ENCODE peak calls at places on chromosome 16, in six cellular contexts. One of them, this sample, is unnamed.

GRCh38 chr16:18013863-18014262 is 322.7 kb downstream of the NPIPA8 start:
- DNase-seq in foreskin fibroblast: no peak
- DNase-seq in stimulated activated effector memory CD8-positive, alpha-beta T cell treated with anti-CD3 and anti-CD28 coated beads, Interleukin-12 subunit alpha, Interleukin-12 subunit beta, amount 100 ng/mL, for 72 hours: no peak
- DNase-seq in trophoblast cell: no peak
- DNase-seq in activated T-cell treated with anti-CD3 and anti-CD28 coated beads, Interleukin-2, amount 50 U/mL, for 1 hour: no peak
- DNase-seq in A549: no peak
- DNase-seq in this sample: no peak

GRCh38 chr16:68885321-68885720 is 42.0 kb downstream of the TANGO6 start:
- DNase-seq in stimulated activated effector memory CD8-positive, alpha-beta T cell treated with anti-CD3 and anti-CD28 coated beads, Interleukin-12 subunit alpha, Interleukin-12 subunit beta, amount 100 ng/mL, for 72 hours: no peak
- DNase-seq in activated T-cell treated with anti-CD3 and anti-CD28 coated beads, Interleukin-2, amount 50 U/mL, for 1 hour: no peak
- DNase-seq in A549: no peak
- DNase-seq in foreskin fibroblast: no peak
- DNase-seq in trophoblast cell: no peak
- DNase-seq in this sample: no peak

GRCh38 chr16:89378947-89379771 is 111.2 kb downstream of the ANKRD11 start:
- DNase-seq in foreskin fibroblast: no peak
- DNase-seq in stimulated activated effector memory CD8-positive, alpha-beta T cell treated with anti-CD3 and anti-CD28 coated beads, Interleukin-12 subunit alpha, Interleukin-12 subunit beta, amount 100 ng/mL, for 72 hours: no peak
- DNase-seq in activated T-cell treated with anti-CD3 and anti-CD28 coated beads, Interleukin-2, amount 50 U/mL, for 1 hour: no peak
- DNase-seq in trophoblast cell: no peak
- DNase-seq in A549: no peak
- DNase-seq in this sample: no peak

GRCh38 chr16:81275795-81276194 is 37.3 kb downstream of the BCO1 start:
- DNase-seq in foreskin fibroblast: no peak
- DNase-seq in stimulated activated effector memory CD8-positive, alpha-beta T cell treated with anti-CD3 and anti-CD28 coated beads, Interleukin-12 subunit alpha, Interleukin-12 subunit beta, amount 100 ng/mL, for 72 hours: no peak
- DNase-seq in A549: no peak
- DNase-seq in trophoblast cell: no peak
- DNase-seq in activated T-cell treated with anti-CD3 and anti-CD28 coated beads, Interleukin-2, amount 50 U/mL, for 1 hour: no peak
- DNase-seq in this sample: no peak

GRCh38 chr16:29876578-29877249 is 13.7 kb upstream of the CDIPT start:
- DNase-seq in A549: no peak
- DNase-seq in activated T-cell treated with anti-CD3 and anti-CD28 coated beads, Interleukin-2, amount 50 U/mL, for 1 hour: peak; percentile 55
- DNase-seq in stimulated activated effector memory CD8-positive, alpha-beta T cell treated with anti-CD3 and anti-CD28 coated beads, Interleukin-12 subunit alpha, Interleukin-12 subunit beta, amount 100 ng/mL, for 72 hours: peak; percentile 58
- DNase-seq in foreskin fibroblast: no peak
- DNase-seq in trophoblast cell: peak; percentile 18
- DNase-seq in this sample: no peak

GRCh38 chr16:48282636-48283263 is 35.4 kb upstream of the ABCC11 start:
- DNase-seq in stimulated activated effector memory CD8-positive, alpha-beta T cell treated with anti-CD3 and anti-CD28 coated beads, Interleukin-12 subunit alpha, Interleukin-12 subunit beta, amount 100 ng/mL, for 72 hours: no peak
- DNase-seq in trophoblast cell: no peak
- DNase-seq in foreskin fibroblast: no peak
- DNase-seq in A549: no peak
- DNase-seq in activated T-cell treated with anti-CD3 and anti-CD28 coated beads, Interleukin-2, amount 50 U/mL, for 1 hour: no peak
- DNase-seq in this sample: no peak

GRCh38 chr16:49504626-49505025 is 131.0 kb downstream of the C16orf78 start:
- DNase-seq in activated T-cell treated with anti-CD3 and anti-CD28 coated beads, Interleukin-2, amount 50 U/mL, for 1 hour: no peak
- DNase-seq in A549: no peak
- DNase-seq in foreskin fibroblast: no peak
- DNase-seq in stimulated activated effector memory CD8-positive, alpha-beta T cell treated with anti-CD3 and anti-CD28 coated beads, Interleukin-12 subunit alpha, Interleukin-12 subunit beta, amount 100 ng/mL, for 72 hours: no peak
- DNase-seq in trophoblast cell: no peak
- DNase-seq in this sample: no peak

GRCh38 chr16:81694494-81695285 is 84.4 kb upstream of the PLCG2 start:
- DNase-seq in foreskin fibroblast: no peak
- DNase-seq in trophoblast cell: no peak
- DNase-seq in A549: no peak
- DNase-seq in stimulated activated effector memory CD8-positive, alpha-beta T cell treated with anti-CD3 and anti-CD28 coated beads, Interleukin-12 subunit alpha, Interleukin-12 subunit beta, amount 100 ng/mL, for 72 hours: no peak
- DNase-seq in activated T-cell treated with anti-CD3 and anti-CD28 coated beads, Interleukin-2, amount 50 U/mL, for 1 hour: no peak
- DNase-seq in this sample: peak; percentile 24

GRCh38 chr16:57578521-57579360 is 36.3 kb downstream of the ADGRG5 start:
- DNase-seq in stimulated activated effector memory CD8-positive, alpha-beta T cell treated with anti-CD3 and anti-CD28 coated beads, Interleukin-12 subunit alpha, Interleukin-12 subunit beta, amount 100 ng/mL, for 72 hours: peak; percentile 52
- DNase-seq in activated T-cell treated with anti-CD3 and anti-CD28 coated beads, Interleukin-2, amount 50 U/mL, for 1 hour: no peak
- DNase-seq in A549: no peak
- DNase-seq in foreskin fibroblast: no peak
- DNase-seq in trophoblast cell: no peak
- DNase-seq in this sample: no peak

GRCh38 chr16:62022688-62023087 is 13.6 kb downstream of the CDH8 start:
- DNase-seq in stimulated activated effector memory CD8-positive, alpha-beta T cell treated with anti-CD3 and anti-CD28 coated beads, Interleukin-12 subunit alpha, Interleukin-12 subunit beta, amount 100 ng/mL, for 72 hours: no peak
- DNase-seq in foreskin fibroblast: no peak
- DNase-seq in trophoblast cell: no peak
- DNase-seq in activated T-cell treated with anti-CD3 and anti-CD28 coated beads, Interleukin-2, amount 50 U/mL, for 1 hour: no peak
- DNase-seq in A549: no peak
- DNase-seq in this sample: no peak

GRCh38 chr16:75383141-75383540 is 50.2 kb downstream of the CFDP1 start:
- DNase-seq in foreskin fibroblast: no peak
- DNase-seq in stimulated activated effector memory CD8-positive, alpha-beta T cell treated with anti-CD3 and anti-CD28 coated beads, Interleukin-12 subunit alpha, Interleukin-12 subunit beta, amount 100 ng/mL, for 72 hours: no peak
- DNase-seq in activated T-cell treated with anti-CD3 and anti-CD28 coated beads, Interleukin-2, amount 50 U/mL, for 1 hour: no peak
- DNase-seq in A549: no peak
- DNase-seq in trophoblast cell: no peak
- DNase-seq in this sample: no peak

GRCh38 chr16:51154271-51155171 is 3.5 kb upstream of the SALL1 start:
- DNase-seq in activated T-cell treated with anti-CD3 and anti-CD28 coated beads, Interleukin-2, amount 50 U/mL, for 1 hour: no peak
- DNase-seq in A549: no peak
- DNase-seq in foreskin fibroblast: no peak
- DNase-seq in stimulated activated effector memory CD8-positive, alpha-beta T cell treated with anti-CD3 and anti-CD28 coated beads, Interleukin-12 subunit alpha, Interleukin-12 subunit beta, amount 100 ng/mL, for 72 hours: no peak
- DNase-seq in trophoblast cell: no peak
- DNase-seq in this sample: peak; percentile 58

GRCh38 chr16:78729687-78730086 is 630.2 kb downstream of the WWOX start:
- DNase-seq in foreskin fibroblast: no peak
- DNase-seq in activated T-cell treated with anti-CD3 and anti-CD28 coated beads, Interleukin-2, amount 50 U/mL, for 1 hour: no peak
- DNase-seq in A549: no peak
- DNase-seq in stimulated activated effector memory CD8-positive, alpha-beta T cell treated with anti-CD3 and anti-CD28 coated beads, Interleukin-12 subunit alpha, Interleukin-12 subunit beta, amount 100 ng/mL, for 72 hours: no peak
- DNase-seq in trophoblast cell: no peak
- DNase-seq in this sample: no peak

GRCh38 chr16:83651871-83652270 is 155.9 kb upstream of the HSBP1 start:
- DNase-seq in activated T-cell treated with anti-CD3 and anti-CD28 coated beads, Interleukin-2, amount 50 U/mL, for 1 hour: no peak
- DNase-seq in trophoblast cell: no peak
- DNase-seq in stimulated activated effector memory CD8-positive, alpha-beta T cell treated with anti-CD3 and anti-CD28 coated beads, Interleukin-12 subunit alpha, Interleukin-12 subunit beta, amount 100 ng/mL, for 72 hours: no peak
- DNase-seq in A549: no peak
- DNase-seq in foreskin fibroblast: no peak
- DNase-seq in this sample: no peak

GRCh38 chr16:88453217-88453531 is at the start of gene ZFPM1:
- DNase-seq in trophoblast cell: no peak
- DNase-seq in foreskin fibroblast: no peak
- DNase-seq in A549: no peak
- DNase-seq in stimulated activated effector memory CD8-positive, alpha-beta T cell treated with anti-CD3 and anti-CD28 coated beads, Interleukin-12 subunit alpha, Interleukin-12 subunit beta, amount 100 ng/mL, for 72 hours: no peak
- DNase-seq in activated T-cell treated with anti-CD3 and anti-CD28 coated beads, Interleukin-2, amount 50 U/mL, for 1 hour: no peak
- DNase-seq in this sample: no peak

GRCh38 chr16:71622088-71622487 is 3.9 kb upstream of the MARVELD3 start:
- DNase-seq in activated T-cell treated with anti-CD3 and anti-CD28 coated beads, Interleukin-2, amount 50 U/mL, for 1 hour: no peak
- DNase-seq in trophoblast cell: no peak
- DNase-seq in A549: no peak
- DNase-seq in stimulated activated effector memory CD8-positive, alpha-beta T cell treated with anti-CD3 and anti-CD28 coated beads, Interleukin-12 subunit alpha, Interleukin-12 subunit beta, amount 100 ng/mL, for 72 hours: no peak
- DNase-seq in foreskin fibroblast: no peak
- DNase-seq in this sample: no peak

GRCh38 chr16:11151156-11151904 is 104.7 kb downstream of the SOCS1 start:
- DNase-seq in foreskin fibroblast: no peak
- DNase-seq in activated T-cell treated with anti-CD3 and anti-CD28 coated beads, Interleukin-2, amount 50 U/mL, for 1 hour: no peak
- DNase-seq in A549: no peak
- DNase-seq in stimulated activated effector memory CD8-positive, alpha-beta T cell treated with anti-CD3 and anti-CD28 coated beads, Interleukin-12 subunit alpha, Interleukin-12 subunit beta, amount 100 ng/mL, for 72 hours: no peak
- DNase-seq in trophoblast cell: no peak
- DNase-seq in this sample: no peak

GRCh38 chr16:1165511-1165910 is 12.6 kb downstream of the CACNA1H start:
- DNase-seq in trophoblast cell: no peak
- DNase-seq in foreskin fibroblast: no peak
- DNase-seq in activated T-cell treated with anti-CD3 and anti-CD28 coated beads, Interleukin-2, amount 50 U/mL, for 1 hour: no peak
- DNase-seq in A549: no peak
- DNase-seq in stimulated activated effector memory CD8-positive, alpha-beta T cell treated with anti-CD3 and anti-CD28 coated beads, Interleukin-12 subunit alpha, Interleukin-12 subunit beta, amount 100 ng/mL, for 72 hours: no peak
- DNase-seq in this sample: no peak

GRCh38 chr16:56911771-56912541 is 20.0 kb upstream of the HERPUD1 start:
- DNase-seq in A549: no peak
- DNase-seq in foreskin fibroblast: no peak
- DNase-seq in trophoblast cell: peak; percentile 98
- DNase-seq in activated T-cell treated with anti-CD3 and anti-CD28 coated beads, Interleukin-2, amount 50 U/mL, for 1 hour: no peak
- DNase-seq in stimulated activated effector memory CD8-positive, alpha-beta T cell treated with anti-CD3 and anti-CD28 coated beads, Interleukin-12 subunit alpha, Interleukin-12 subunit beta, amount 100 ng/mL, for 72 hours: no peak
- DNase-seq in this sample: peak; percentile 34

GRCh38 chr16:85124636-85125346 is 12.5 kb upstream of the CIBAR2 start:
- DNase-seq in stimulated activated effector memory CD8-positive, alpha-beta T cell treated with anti-CD3 and anti-CD28 coated beads, Interleukin-12 subunit alpha, Interleukin-12 subunit beta, amount 100 ng/mL, for 72 hours: no peak
- DNase-seq in activated T-cell treated with anti-CD3 and anti-CD28 coated beads, Interleukin-2, amount 50 U/mL, for 1 hour: no peak
- DNase-seq in trophoblast cell: peak; percentile 67
- DNase-seq in A549: no peak
- DNase-seq in foreskin fibroblast: no peak
- DNase-seq in this sample: no peak

GRCh38 chr16:48366165-48367093 is 18.8 kb downstream of the SIAH1 start:
- DNase-seq in foreskin fibroblast: peak; percentile 71
- DNase-seq in activated T-cell treated with anti-CD3 and anti-CD28 coated beads, Interleukin-2, amount 50 U/mL, for 1 hour: no peak
- DNase-seq in stimulated activated effector memory CD8-positive, alpha-beta T cell treated with anti-CD3 and anti-CD28 coated beads, Interleukin-12 subunit alpha, Interleukin-12 subunit beta, amount 100 ng/mL, for 72 hours: peak; percentile 76
- DNase-seq in A549: peak; percentile 88
- DNase-seq in trophoblast cell: peak; percentile 42
- DNase-seq in this sample: no peak

GRCh38 chr16:86411878-86412277 is 98.4 kb upstream of the FOXF1 start:
- DNase-seq in activated T-cell treated with anti-CD3 and anti-CD28 coated beads, Interleukin-2, amount 50 U/mL, for 1 hour: no peak
- DNase-seq in stimulated activated effector memory CD8-positive, alpha-beta T cell treated with anti-CD3 and anti-CD28 coated beads, Interleukin-12 subunit alpha, Interleukin-12 subunit beta, amount 100 ng/mL, for 72 hours: no peak
- DNase-seq in trophoblast cell: no peak
- DNase-seq in foreskin fibroblast: no peak
- DNase-seq in A549: no peak
- DNase-seq in this sample: no peak

GRCh38 chr16:89261691-89262563 is 44.4 kb downstream of the ZNF778 start:
- DNase-seq in stimulated activated effector memory CD8-positive, alpha-beta T cell treated with anti-CD3 and anti-CD28 coated beads, Interleukin-12 subunit alpha, Interleukin-12 subunit beta, amount 100 ng/mL, for 72 hours: no peak
- DNase-seq in activated T-cell treated with anti-CD3 and anti-CD28 coated beads, Interleukin-2, amount 50 U/mL, for 1 hour: no peak
- DNase-seq in foreskin fibroblast: no peak
- DNase-seq in trophoblast cell: no peak
- DNase-seq in A549: no peak
- DNase-seq in this sample: no peak

GRCh38 chr16:1920727-1921155 is 2.5 kb upstream of the HS3ST6 start:
- DNase-seq in activated T-cell treated with anti-CD3 and anti-CD28 coated beads, Interleukin-2, amount 50 U/mL, for 1 hour: no peak
- DNase-seq in stimulated activated effector memory CD8-positive, alpha-beta T cell treated with anti-CD3 and anti-CD28 coated beads, Interleukin-12 subunit alpha, Interleukin-12 subunit beta, amount 100 ng/mL, for 72 hours: no peak
- DNase-seq in foreskin fibroblast: no peak
- DNase-seq in trophoblast cell: peak; percentile 82
- DNase-seq in A549: peak; percentile 53
- DNase-seq in this sample: no peak